ENCODE peak calls at places on chromosomes 16 and 17, in seven cellular contexts. R, G, K, H, N, E and M are unnamed samples.

GRCh38 chr17:62780951-62781350 is 27.2 kb downstream of the MARCHF10 start:
- DNase-seq in K (no peak), R (peak; percentile 43), N (no peak), H (peak; percentile 68), G (peak; percentile 22), E (no peak), M (peak; percentile 70)

GRCh38 chr17:71330099-71330375 is 790.8 kb upstream of the SOX9 start:
- DNase-seq in G (no peak), K (no peak), E (no peak), N (no peak), H (no peak), R (peak; percentile 83), M (peak; percentile 59)

GRCh38 chr17:19330271-19330670 is 32.3 kb downstream of the B9D1 start:
- DNase-seq in G (no peak), K (no peak), H (no peak), R (no peak), E (no peak), N (no peak), M (no peak)

GRCh38 chr17:10013360-10014112 is 108.5 kb upstream of the RCVRN start:
- DNase-seq in K (peak; percentile 64), G (no peak), R (peak; percentile 36), H (peak; percentile 66), N (no peak), E (no peak), M (peak; percentile 32)

GRCh38 chr16:83803811-83804210 is 4.0 kb upstream of the HSBP1 start:
- DNase-seq in E (no peak), K (no peak), R (no peak), N (no peak), H (no peak), G (peak; percentile 85), M (no peak)

GRCh38 chr17:81309140-81309858 is 14.2 kb upstream of the SLC38A10 start:
- DNase-seq in H (peak; percentile 51), G (peak; percentile 85), K (peak; percentile 55), N (peak; percentile 95), E (peak; percentile 12), R (peak; percentile 88), M (peak; percentile 54)

GRCh38 chr17:58516644-58517377 is 2.4 kb upstream of the MTMR4 start:
- DNase-seq in R (no peak), N (no peak), H (no peak), K (no peak), E (no peak), G (no peak), M (no peak)

GRCh38 chr16:88384222-88385111 is 1.7 kb downstream of the ZNF469 start:
- DNase-seq in N (no peak), E (no peak), K (no peak), H (no peak), G (no peak), R (no peak), M (no peak)

GRCh38 chr17:75096082-75096625 is 8.4 kb downstream of the SLC16A5 start:
- DNase-seq in E (peak; percentile 99), R (peak; percentile 74), G (peak; percentile 99), K (no peak), N (peak; percentile 98), H (peak; percentile 69), M (peak; percentile 62)

GRCh38 chr16:11101695-11102522 is 154.1 kb downstream of the SOCS1 start:
- DNase-seq in R (no peak), G (no peak), E (no peak), H (peak; percentile 94), N (peak; percentile 73), K (no peak), M (peak; percentile 80)

GRCh38 chr17:27569884-27570577 is 61.0 kb upstream of the LGALS9 start:
- DNase-seq in R (no peak), N (peak; percentile 89), H (no peak), E (no peak), G (no peak), K (no peak), M (no peak)

GRCh38 chr17:47363171-47363570 is 39.4 kb downstream of the EFCAB13 start:
- DNase-seq in K (no peak), R (peak; percentile 34), E (peak; percentile 12), H (no peak), G (no peak), N (no peak), M (no peak)

GRCh38 chr16:76265434-76266045 is 11.7 kb upstream of the CNTNAP4 start:
- DNase-seq in G (peak; percentile 53), K (no peak), N (peak; percentile 17), H (peak; percentile 1), E (peak; percentile 26), R (peak; percentile 1), M (peak; percentile 30)

GRCh38 chr17:79631640-79632431 is 21.0 kb upstream of the RBFOX3 start:
- DNase-seq in N (no peak), K (no peak), H (no peak), R (no peak), E (no peak), G (no peak), M (no peak)

GRCh38 chr16:48003226-48003907 is 152.4 kb downstream of the ABCC12 start:
- DNase-seq in R (no peak), H (no peak), G (no peak), E (peak; percentile 96), N (no peak), K (no peak), M (no peak)

GRCh38 chr16:4380131-4381063 is 8.7 kb downstream of the VASN start:
- DNase-seq in N (no peak), G (no peak), R (peak; percentile 73), E (no peak), H (no peak), K (no peak), M (peak; percentile 61)

GRCh38 chr16:66913711-66914110 is 5.0 kb downstream of the CDH16 start:
- DNase-seq in G (no peak), E (no peak), K (no peak), H (no peak), R (no peak), N (no peak), M (no peak)

GRCh38 chr16:23949630-23950290 is 114.0 kb downstream of the PRKCB start:
- DNase-seq in K (no peak), N (no peak), H (no peak), E (no peak), R (no peak), G (no peak), M (no peak)

GRCh38 chr17:14133104-14133503 is 63.8 kb downstream of the COX10 start:
- DNase-seq in N (no peak), E (no peak), G (no peak), K (no peak), H (no peak), R (no peak), M (no peak)
- H2AFZ ChIP-seq in N (no peak overlapping the region), E (no peak overlapping the region), G (no peak overlapping the region), K (no peak overlapping the region), H (no peak overlapping the region), R (no peak overlapping the region), M (no peak overlapping the region)

DNA sequence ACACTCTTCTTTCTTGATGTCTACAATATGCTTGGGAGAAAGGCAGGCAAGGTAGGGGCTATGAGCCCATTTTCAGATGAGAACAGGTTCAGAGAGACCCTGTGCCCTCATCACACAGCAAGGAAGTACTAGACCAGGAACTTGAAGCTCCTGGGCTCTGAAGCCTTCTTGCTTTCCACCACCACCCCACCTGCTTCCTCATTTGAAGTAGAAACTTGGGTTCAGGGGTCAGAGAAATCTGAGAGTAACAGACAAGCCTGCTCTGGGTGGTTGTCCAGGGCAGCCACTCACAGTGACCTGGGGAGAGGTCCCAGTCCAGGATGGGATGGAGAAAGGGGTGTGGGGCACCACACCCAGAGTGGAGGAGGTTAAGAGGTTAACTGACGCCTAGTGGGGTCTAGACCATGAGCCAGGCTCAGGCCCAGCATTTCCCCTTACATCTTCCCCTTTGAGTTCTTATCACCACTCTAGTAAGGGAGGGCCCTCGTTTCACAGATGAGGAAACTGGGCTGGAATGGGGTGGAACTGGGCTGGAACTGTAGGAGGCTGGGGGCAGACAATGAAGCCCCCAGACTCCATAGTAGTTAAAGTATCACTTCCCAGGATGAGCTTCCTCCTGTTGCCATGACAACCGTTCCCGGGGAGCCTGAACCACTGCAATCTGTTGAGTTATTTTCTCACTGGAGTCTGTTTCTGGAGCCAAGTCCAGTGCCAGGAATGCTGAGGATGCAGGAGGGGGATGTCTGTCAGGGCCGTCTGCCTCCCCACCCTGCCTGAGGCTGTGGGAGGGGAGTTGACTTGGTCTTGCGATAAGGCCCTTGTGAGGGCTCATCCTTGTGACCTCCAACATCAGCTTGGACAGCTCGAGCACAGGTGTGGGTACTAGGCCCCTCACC is 16.2 kb upstream of the PHF12 start:
- DNase-seq in H (no peak), N (no peak), R (no peak), K (no peak), G (no peak), E (no peak), M (no peak)
- H3K9ac ChIP-seq in H (no peak overlapping the region), N (no peak overlapping the region), R (no peak overlapping the region), K (no peak overlapping the region), G (no peak overlapping the region), E (no peak overlapping the region), M (no peak overlapping the region)

GRCh38 chr17:59753522-59754467 is 46.3 kb downstream of the VMP1 start:
- DNase-seq in E (peak; percentile 83), N (peak; percentile 88), K (peak; percentile 80), G (peak; percentile 97), H (peak; percentile 93), R (peak; percentile 86), M (peak; percentile 95)
- H2AFZ ChIP-seq in E (no peak overlapping the region), N (peak overlapping the region; percentile 5), K (no peak overlapping the region), G (no peak overlapping the region), H (no peak overlapping the region), R (no peak overlapping the region), M (no peak overlapping the region)

GRCh38 chr17:59807892-59808509 is 84.7 kb downstream of the TUBD1 start:
- DNase-seq in G (no peak), K (no peak), E (no peak), R (peak; percentile 78), N (no peak), H (no peak), M (peak; percentile 57)
- H3K9ac ChIP-seq in G (no peak overlapping the region), K (no peak overlapping the region), E (no peak overlapping the region), R (peak overlapping the region; percentile 67), N (no peak overlapping the region), H (no peak overlapping the region), M (no peak overlapping the region)

DNA sequence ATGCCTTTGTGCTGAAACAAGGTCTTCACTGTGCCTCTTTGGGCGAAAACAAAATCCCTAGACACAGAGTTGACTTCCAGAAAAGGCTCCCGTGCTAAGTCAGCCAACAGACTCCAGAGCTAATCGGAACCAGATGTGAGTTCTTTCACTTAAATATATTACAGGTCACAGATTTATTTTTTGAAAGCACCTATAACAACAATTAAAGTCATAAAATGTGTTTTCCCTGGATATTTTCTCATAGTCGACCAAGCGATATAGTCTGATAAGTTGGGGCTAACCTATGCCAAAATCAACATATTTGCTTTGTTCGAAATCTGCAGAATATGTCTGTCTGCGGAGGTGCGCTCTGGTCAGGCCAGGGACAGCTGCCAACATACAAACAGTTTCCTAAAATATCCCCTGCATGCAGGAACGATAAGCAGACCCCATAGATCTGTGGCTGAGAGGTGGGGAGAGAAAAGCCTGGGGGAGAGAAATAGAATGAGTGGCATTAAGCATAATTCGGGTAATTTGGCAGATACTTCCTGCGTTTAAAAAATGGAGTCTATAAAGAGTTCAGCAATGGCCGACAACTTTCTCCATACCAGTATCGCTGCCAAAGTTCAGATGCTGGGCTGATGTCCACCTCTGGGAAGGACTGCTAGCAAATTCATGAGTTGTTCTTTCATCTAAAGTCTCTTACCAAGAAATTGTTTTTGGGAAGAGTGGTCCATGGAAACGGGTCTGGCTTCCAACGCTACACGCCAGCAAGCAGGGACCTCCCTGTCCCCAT is 50.8 kb upstream of the MYH10 start:
- DNase-seq in R (peak; percentile 88), N (no peak), H (peak; percentile 65), K (no peak), E (no peak), G (no peak), M (peak; percentile 69)
- H2AFZ ChIP-seq in R (peak overlapping the region; percentile 94), N (peak overlapping the region; percentile 33), H (peak overlapping the region; percentile 56), K (no peak overlapping the region), E (no peak overlapping the region), G (no peak overlapping the region), M (peak overlapping the region; percentile 34)